ENCODE peak calls at places on chromosomes 13 and 19, in six cellular contexts. One of them, this sample, is unnamed.

GRCh38 chr19:30897553-30897952 is 451.7 kb downstream of the TSHZ3 start:
- DNase-seq in psoas muscle: no peak
- DNase-seq in brain microvascular endothelial cell: no peak
- DNase-seq in ovary: no peak
- DNase-seq in tibial nerve: no peak
- DNase-seq in mammary epithelial cell: no peak
- DNase-seq in this sample: no peak

GRCh38 chr19:12720851-12721655 is 2.7 kb downstream of the TNPO2 start:
- DNase-seq in psoas muscle: peak; percentile 60
- DNase-seq in brain microvascular endothelial cell: no peak
- DNase-seq in ovary: peak; percentile 69
- DNase-seq in mammary epithelial cell: peak; percentile 21
- DNase-seq in tibial nerve: no peak
- DNase-seq in this sample: no peak

GRCh38 chr19:49690073-49690655 is 752 bp upstream of the CPT1C start:
- DNase-seq in mammary epithelial cell: no peak
- DNase-seq in psoas muscle: no peak
- DNase-seq in brain microvascular endothelial cell: no peak
- DNase-seq in tibial nerve: no peak
- DNase-seq in ovary: no peak
- DNase-seq in this sample: no peak

GRCh38 chr13:80276371-80277289 is 64.3 kb downstream of the SPRY2 start:
- DNase-seq in ovary: no peak
- DNase-seq in psoas muscle: no peak
- DNase-seq in mammary epithelial cell: no peak
- DNase-seq in brain microvascular endothelial cell: no peak
- DNase-seq in tibial nerve: peak; percentile 9
- DNase-seq in this sample: no peak

GRCh38 chr13:44816701-44817684 is 172.3 kb downstream of the NUFIP1 start:
- DNase-seq in tibial nerve: no peak
- DNase-seq in mammary epithelial cell: peak; percentile 33
- DNase-seq in psoas muscle: no peak
- DNase-seq in ovary: no peak
- DNase-seq in brain microvascular endothelial cell: peak; percentile 20
- DNase-seq in this sample: no peak

GRCh38 chr13:73625562-73626339 is 508.5 kb downstream of the KLF12 start:
- DNase-seq in brain microvascular endothelial cell: no peak
- DNase-seq in tibial nerve: no peak
- DNase-seq in mammary epithelial cell: no peak
- DNase-seq in ovary: no peak
- DNase-seq in psoas muscle: no peak
- DNase-seq in this sample: no peak

GRCh38 chr19:43784981-43785808 is 4.4 kb upstream of the KCNN4 start:
- DNase-seq in brain microvascular endothelial cell: peak; percentile 57
- DNase-seq in ovary: no peak
- DNase-seq in mammary epithelial cell: peak; percentile 67
- DNase-seq in tibial nerve: peak; percentile 65
- DNase-seq in psoas muscle: no peak
- DNase-seq in this sample: peak; percentile 20

GRCh38 chr13:74219571-74219970 is 85.4 kb upstream of the KLF12 start:
- DNase-seq in psoas muscle: no peak
- DNase-seq in tibial nerve: no peak
- DNase-seq in ovary: no peak
- DNase-seq in brain microvascular endothelial cell: no peak
- DNase-seq in mammary epithelial cell: no peak
- DNase-seq in this sample: no peak

GRCh38 chr19:2983351-2984195 is 6.2 kb downstream of the TLE6 start:
- DNase-seq in tibial nerve: peak; percentile 51
- DNase-seq in mammary epithelial cell: peak; percentile 76
- DNase-seq in psoas muscle: peak; percentile 84
- DNase-seq in brain microvascular endothelial cell: no peak
- DNase-seq in ovary: peak; percentile 66
- DNase-seq in this sample: peak; percentile 53

GRCh38 chr13:30306762-30307193 is 573 bp downstream of the KATNAL1 start:
- DNase-seq in psoas muscle: peak; percentile 97
- DNase-seq in tibial nerve: peak; percentile 94
- DNase-seq in brain microvascular endothelial cell: peak; percentile 90
- DNase-seq in ovary: peak; percentile 95
- DNase-seq in mammary epithelial cell: peak; percentile 87
- DNase-seq in this sample: peak; percentile 86

GRCh38 chr19:34481861-34482379 is 362 bp downstream of the WTIP start:
- DNase-seq in psoas muscle: peak; percentile 52
- DNase-seq in ovary: no peak
- DNase-seq in brain microvascular endothelial cell: no peak
- DNase-seq in tibial nerve: no peak
- DNase-seq in mammary epithelial cell: peak; percentile 24
- DNase-seq in this sample: no peak

GRCh38 chr19:36573948-36574726 is 1.0 kb upstream of the ZNF529 start:
- DNase-seq in tibial nerve: no peak
- DNase-seq in mammary epithelial cell: peak; percentile 47
- DNase-seq in psoas muscle: no peak
- DNase-seq in ovary: no peak
- DNase-seq in brain microvascular endothelial cell: peak; percentile 38
- DNase-seq in this sample: no peak

GRCh38 chr13:99542788-99543406 is 41.6 kb downstream of the TM9SF2 start:
- DNase-seq in psoas muscle: no peak
- DNase-seq in mammary epithelial cell: no peak
- DNase-seq in brain microvascular endothelial cell: no peak
- DNase-seq in ovary: no peak
- DNase-seq in tibial nerve: no peak
- DNase-seq in this sample: no peak

GRCh38 chr19:1685046-1685445 is 32.6 kb upstream of the TCF3 start:
- DNase-seq in brain microvascular endothelial cell: no peak
- DNase-seq in ovary: no peak
- DNase-seq in psoas muscle: no peak
- DNase-seq in tibial nerve: no peak
- DNase-seq in mammary epithelial cell: no peak
- DNase-seq in this sample: no peak

GRCh38 chr19:57465680-57466381 is 8.9 kb upstream of the VN1R1 start:
- DNase-seq in mammary epithelial cell: peak; percentile 45
- DNase-seq in tibial nerve: no peak
- DNase-seq in psoas muscle: no peak
- DNase-seq in brain microvascular endothelial cell: no peak
- DNase-seq in ovary: no peak
- DNase-seq in this sample: no peak

GRCh38 chr13:98650376-98651107 is 73.6 kb upstream of the STK24 start:
- DNase-seq in ovary: no peak
- DNase-seq in tibial nerve: no peak
- DNase-seq in brain microvascular endothelial cell: no peak
- DNase-seq in mammary epithelial cell: no peak
- DNase-seq in psoas muscle: no peak
- DNase-seq in this sample: no peak

GRCh38 chr13:29402168-29402621 is 193.3 kb downstream of the SLC7A1 start:
- DNase-seq in tibial nerve: no peak
- DNase-seq in mammary epithelial cell: peak; percentile 17
- DNase-seq in ovary: peak; percentile 39
- DNase-seq in psoas muscle: no peak
- DNase-seq in brain microvascular endothelial cell: peak; percentile 14
- DNase-seq in this sample: no peak

GRCh38 chr19:1261863-1262686 is 7.1 kb upstream of the CIRBP start:
- DNase-seq in brain microvascular endothelial cell: no peak
- DNase-seq in tibial nerve: no peak
- DNase-seq in mammary epithelial cell: no peak
- DNase-seq in psoas muscle: peak; percentile 87
- DNase-seq in ovary: peak; percentile 82
- DNase-seq in this sample: no peak

GRCh38 chr13:30172593-30173300 is 134.6 kb downstream of the KATNAL1 start:
- DNase-seq in brain microvascular endothelial cell: no peak
- DNase-seq in psoas muscle: no peak
- DNase-seq in tibial nerve: no peak
- DNase-seq in ovary: no peak
- DNase-seq in mammary epithelial cell: no peak
- DNase-seq in this sample: no peak

GRCh38 chr13:28534801-28535200 is 39.9 kb upstream of the FLT1 start:
- DNase-seq in mammary epithelial cell: no peak
- DNase-seq in psoas muscle: no peak
- DNase-seq in brain microvascular endothelial cell: no peak
- DNase-seq in tibial nerve: no peak
- DNase-seq in ovary: no peak
- DNase-seq in this sample: no peak

GRCh38 chr19:41897181-41897580 is 14.2 kb downstream of the ARHGEF1 start:
- DNase-seq in mammary epithelial cell: no peak
- DNase-seq in ovary: no peak
- DNase-seq in psoas muscle: no peak
- DNase-seq in tibial nerve: no peak
- DNase-seq in brain microvascular endothelial cell: no peak
- DNase-seq in this sample: no peak

GRCh38 chr19:41897820-41898219 is 14.8 kb downstream of the ARHGEF1 start:
- DNase-seq in mammary epithelial cell: no peak
- DNase-seq in psoas muscle: no peak
- DNase-seq in tibial nerve: no peak
- DNase-seq in ovary: no peak
- DNase-seq in brain microvascular endothelial cell: no peak
- DNase-seq in this sample: no peak

GRCh38 chr19:41896581-41896942 is 13.6 kb downstream of the ARHGEF1 start:
- DNase-seq in mammary epithelial cell: no peak
- DNase-seq in psoas muscle: no peak
- DNase-seq in brain microvascular endothelial cell: no peak
- DNase-seq in ovary: no peak
- DNase-seq in tibial nerve: no peak
- DNase-seq in this sample: no peak

GRCh38 chr19:41894350-41894749 is 11.4 kb downstream of the ARHGEF1 start:
- DNase-seq in ovary: no peak
- DNase-seq in tibial nerve: no peak
- DNase-seq in brain microvascular endothelial cell: no peak
- DNase-seq in psoas muscle: no peak
- DNase-seq in mammary epithelial cell: no peak
- DNase-seq in this sample: no peak

GRCh38 chr19:41895745-41896580 is 13.0 kb downstream of the ARHGEF1 start:
- DNase-seq in ovary: no peak
- DNase-seq in psoas muscle: no peak
- DNase-seq in tibial nerve: no peak
- DNase-seq in brain microvascular endothelial cell: no peak
- DNase-seq in mammary epithelial cell: no peak
- DNase-seq in this sample: no peak
- TF ChIP-seq CTCF in ovary: no peak
- TF ChIP-seq CTCF in psoas muscle: no peak
- TF ChIP-seq CTCF in tibial nerve: no peak
- TF ChIP-seq CTCF in brain microvascular endothelial cell: peak; percentile 62
- TF ChIP-seq CTCF in mammary epithelial cell: peak; percentile 16
- TF ChIP-seq CTCF in this sample: no peak

GRCh38 chr19:11018179-11018578 is 57.3 kb downstream of the SMARCA4 start:
- DNase-seq in mammary epithelial cell: peak; percentile 53
- DNase-seq in ovary: no peak
- DNase-seq in brain microvascular endothelial cell: no peak
- DNase-seq in tibial nerve: no peak
- DNase-seq in psoas muscle: no peak
- DNase-seq in this sample: no peak
- H3K27ac ChIP-seq in mammary epithelial cell: no peak overlapping the region
- H3K27ac ChIP-seq in ovary: no peak overlapping the region
- H3K27ac ChIP-seq in brain microvascular endothelial cell: no peak overlapping the region
- H3K27ac ChIP-seq in tibial nerve: no peak overlapping the region
- H3K27ac ChIP-seq in psoas muscle: no peak overlapping the region
- H3K27ac ChIP-seq in this sample: no peak overlapping the region

GRCh38 chr19:15248648-15249559 is 16.7 kb upstream of the EPHX3 start:
- DNase-seq in tibial nerve: peak; percentile 77
- DNase-seq in ovary: peak; percentile 84
- DNase-seq in brain microvascular endothelial cell: peak; percentile 86
- DNase-seq in psoas muscle: peak; percentile 94
- DNase-seq in mammary epithelial cell: peak; percentile 75
- DNase-seq in this sample: peak; percentile 77
- TF ChIP-seq CTCF in tibial nerve: no peak
- TF ChIP-seq CTCF in ovary: no peak
- TF ChIP-seq CTCF in brain microvascular endothelial cell: no peak
- TF ChIP-seq CTCF in psoas muscle: no peak
- TF ChIP-seq CTCF in mammary epithelial cell: no peak
- TF ChIP-seq CTCF in this sample: no peak

GRCh38 chr19:40714519-40715299 is 2.0 kb downstream of the COQ8B start:
- DNase-seq in tibial nerve: peak; percentile 95
- DNase-seq in psoas muscle: peak; percentile 96
- DNase-seq in ovary: peak; percentile 97
- DNase-seq in mammary epithelial cell: peak; percentile 89
- DNase-seq in brain microvascular endothelial cell: peak; percentile 91
- DNase-seq in this sample: peak; percentile 92
- H3K27ac ChIP-seq in tibial nerve: peak overlapping the region; percentile 92
- H3K27ac ChIP-seq in psoas muscle: peak overlapping the region; percentile 96
- H3K27ac ChIP-seq in ovary: peak overlapping the region; percentile 96
- H3K27ac ChIP-seq in mammary epithelial cell: peak overlapping the region; percentile 100
- H3K27ac ChIP-seq in brain microvascular endothelial cell: peak overlapping the region; percentile 99
- H3K27ac ChIP-seq in this sample: peak overlapping the region; percentile 98